ENCODE peak calls at places on chromosomes 16 and 17, in five cellular contexts. One of them, this sample, is unnamed.

GRCh38 chr17:72850410-72850809 is 242.1 kb downstream of the SLC39A11 start:
- DNase-seq in activated CD8-positive, alpha-beta memory T cell treated with anti-CD3 and anti-CD28 coated beads for 1 hour: no peak
- DNase-seq in stimulated activated CD4-positive, alpha-beta T cell treated with anti-CD3 and anti-CD28 coated beads, Interleukin-12 subunit alpha, Interleukin-12 subunit beta, amount 100 ng/mL, for 4 hours: no peak
- DNase-seq in MV-4-11: no peak
- DNase-seq in GM12892: no peak
- DNase-seq in this sample: no peak

GRCh38 chr17:45288825-45289224 is 26.9 kb upstream of the SPATA32 start:
- DNase-seq in stimulated activated CD4-positive, alpha-beta T cell treated with anti-CD3 and anti-CD28 coated beads, Interleukin-12 subunit alpha, Interleukin-12 subunit beta, amount 100 ng/mL, for 4 hours: no peak
- DNase-seq in GM12892: no peak
- DNase-seq in activated CD8-positive, alpha-beta memory T cell treated with anti-CD3 and anti-CD28 coated beads for 1 hour: no peak
- DNase-seq in MV-4-11: no peak
- DNase-seq in this sample: no peak

GRCh38 chr16:720990-721764 is at the start of gene ANTKMT:
- DNase-seq in MV-4-11: peak
- DNase-seq in GM12892: peak
- DNase-seq in stimulated activated CD4-positive, alpha-beta T cell treated with anti-CD3 and anti-CD28 coated beads, Interleukin-12 subunit alpha, Interleukin-12 subunit beta, amount 100 ng/mL, for 4 hours: peak
- DNase-seq in activated CD8-positive, alpha-beta memory T cell treated with anti-CD3 and anti-CD28 coated beads for 1 hour: peak
- DNase-seq in this sample: peak

GRCh38 chr16:24077292-24077691 is 178.8 kb upstream of the CACNG3 start:
- DNase-seq in MV-4-11: no peak
- DNase-seq in activated CD8-positive, alpha-beta memory T cell treated with anti-CD3 and anti-CD28 coated beads for 1 hour: no peak
- DNase-seq in stimulated activated CD4-positive, alpha-beta T cell treated with anti-CD3 and anti-CD28 coated beads, Interleukin-12 subunit alpha, Interleukin-12 subunit beta, amount 100 ng/mL, for 4 hours: no peak
- DNase-seq in GM12892: no peak
- DNase-seq in this sample: no peak

GRCh38 chr17:13244511-13244910 is 226.7 kb upstream of the ELAC2 start:
- DNase-seq in GM12892: no peak
- DNase-seq in stimulated activated CD4-positive, alpha-beta T cell treated with anti-CD3 and anti-CD28 coated beads, Interleukin-12 subunit alpha, Interleukin-12 subunit beta, amount 100 ng/mL, for 4 hours: no peak
- DNase-seq in MV-4-11: no peak
- DNase-seq in activated CD8-positive, alpha-beta memory T cell treated with anti-CD3 and anti-CD28 coated beads for 1 hour: no peak
- DNase-seq in this sample: no peak

GRCh38 chr16:51155199-51155607 is 4.1 kb upstream of the SALL1 start:
- DNase-seq in MV-4-11: no peak
- DNase-seq in stimulated activated CD4-positive, alpha-beta T cell treated with anti-CD3 and anti-CD28 coated beads, Interleukin-12 subunit alpha, Interleukin-12 subunit beta, amount 100 ng/mL, for 4 hours: no peak
- DNase-seq in GM12892: no peak
- DNase-seq in activated CD8-positive, alpha-beta memory T cell treated with anti-CD3 and anti-CD28 coated beads for 1 hour: no peak
- DNase-seq in this sample: no peak

GRCh38 chr16:2511128-2511785 is 2.5 kb upstream of the ATP6V0C start:
- DNase-seq in activated CD8-positive, alpha-beta memory T cell treated with anti-CD3 and anti-CD28 coated beads for 1 hour: no peak
- DNase-seq in MV-4-11: no peak
- DNase-seq in stimulated activated CD4-positive, alpha-beta T cell treated with anti-CD3 and anti-CD28 coated beads, Interleukin-12 subunit alpha, Interleukin-12 subunit beta, amount 100 ng/mL, for 4 hours: no peak
- DNase-seq in GM12892: no peak
- DNase-seq in this sample: no peak

GRCh38 chr16:57258910-57259475 is 13.9 kb downstream of the ARL2BP start:
- DNase-seq in activated CD8-positive, alpha-beta memory T cell treated with anti-CD3 and anti-CD28 coated beads for 1 hour: no peak
- DNase-seq in GM12892: no peak
- DNase-seq in MV-4-11: no peak
- DNase-seq in stimulated activated CD4-positive, alpha-beta T cell treated with anti-CD3 and anti-CD28 coated beads, Interleukin-12 subunit alpha, Interleukin-12 subunit beta, amount 100 ng/mL, for 4 hours: no peak
- DNase-seq in this sample: no peak

GRCh38 chr17:37301288-37301687 is 74.5 kb upstream of the C17orf78 start:
- DNase-seq in MV-4-11: no peak
- DNase-seq in GM12892: no peak
- DNase-seq in activated CD8-positive, alpha-beta memory T cell treated with anti-CD3 and anti-CD28 coated beads for 1 hour: no peak
- DNase-seq in stimulated activated CD4-positive, alpha-beta T cell treated with anti-CD3 and anti-CD28 coated beads, Interleukin-12 subunit alpha, Interleukin-12 subunit beta, amount 100 ng/mL, for 4 hours: no peak
- DNase-seq in this sample: no peak

GRCh38 chr17:43330876-43331639 is 67.7 kb upstream of the ARL4D start:
- DNase-seq in activated CD8-positive, alpha-beta memory T cell treated with anti-CD3 and anti-CD28 coated beads for 1 hour: no peak
- DNase-seq in MV-4-11: no peak
- DNase-seq in stimulated activated CD4-positive, alpha-beta T cell treated with anti-CD3 and anti-CD28 coated beads, Interleukin-12 subunit alpha, Interleukin-12 subunit beta, amount 100 ng/mL, for 4 hours: no peak
- DNase-seq in GM12892: no peak
- DNase-seq in this sample: no peak

GRCh38 chr16:67883872-67884261 is 818 bp upstream of the NRN1L start:
- DNase-seq in GM12892: peak
- DNase-seq in stimulated activated CD4-positive, alpha-beta T cell treated with anti-CD3 and anti-CD28 coated beads, Interleukin-12 subunit alpha, Interleukin-12 subunit beta, amount 100 ng/mL, for 4 hours: peak
- DNase-seq in MV-4-11: peak
- DNase-seq in activated CD8-positive, alpha-beta memory T cell treated with anti-CD3 and anti-CD28 coated beads for 1 hour: peak
- DNase-seq in this sample: peak

GRCh38 chr17:37488009-37488604 is 1.6 kb upstream of the DUSP14 start:
- DNase-seq in stimulated activated CD4-positive, alpha-beta T cell treated with anti-CD3 and anti-CD28 coated beads, Interleukin-12 subunit alpha, Interleukin-12 subunit beta, amount 100 ng/mL, for 4 hours: no peak
- DNase-seq in MV-4-11: peak
- DNase-seq in activated CD8-positive, alpha-beta memory T cell treated with anti-CD3 and anti-CD28 coated beads for 1 hour: no peak
- DNase-seq in GM12892: no peak
- DNase-seq in this sample: peak